ENCODE peak calls at places on chromosome 3, in seven cellular contexts. I, X, O, U, V, S and A are unnamed samples.

GRCh38 chr3:126394179-126394976 is at the start of gene CFAP100:
- DNase-seq in X (peak), O (peak), U (no peak), I (peak), S (no peak), V (peak), A (peak)

GRCh38 chr3:187264051-187264450 is 27.5 kb downstream of the MASP1 start:
- DNase-seq in S (peak), X (no peak), I (no peak), U (peak), V (no peak), O (no peak), A (peak)

GRCh38 chr3:146496726-146497125 is 27.4 kb upstream of the PLSCR2 start:
- DNase-seq in V (no peak), X (no peak), U (no peak), S (no peak), I (no peak), O (no peak), A (no peak)

GRCh38 chr3:170867552-170867951 is 2.4 kb downstream of the RPL22L1 start:
- DNase-seq in I (no peak), V (no peak), S (no peak), O (no peak), X (no peak), U (no peak), A (no peak)

GRCh38 chr3:195113536-195113935 is 157.4 kb downstream of the XXYLT1 start:
- DNase-seq in U (no peak), X (peak), V (no peak), O (no peak), I (no peak), S (no peak), A (no peak)

GRCh38 chr3:11523793-11524160 is 119.9 kb downstream of the VGLL4 start:
- DNase-seq in X (peak), I (no peak), U (no peak), O (peak), S (no peak), V (no peak), A (no peak)

GRCh38 chr3:58065700-58066167 is 57.5 kb downstream of the FLNB start:
- DNase-seq in X (no peak), S (no peak), V (no peak), O (no peak), I (no peak), U (no peak), A (peak)

GRCh38 chr3:53377794-53378193 is 30.5 kb upstream of the DCP1A start:
- DNase-seq in U (no peak), V (peak), O (no peak), I (no peak), S (no peak), X (no peak), A (no peak)

GRCh38 chr3:174532776-174533175 is 326.4 kb upstream of the NAALADL2 start:
- DNase-seq in I (no peak), O (no peak), V (peak), U (no peak), S (no peak), X (no peak), A (no peak)

GRCh38 chr3:46846624-46847542 is 16.4 kb downstream of the MYL3 start:
- DNase-seq in S (no peak), V (no peak), O (no peak), U (no peak), I (no peak), X (peak), A (no peak)

GRCh38 chr3:72449551-72449950 is 398.7 kb downstream of the SHQ1 start:
- DNase-seq in V (no peak), I (no peak), U (no peak), O (no peak), X (no peak), S (no peak), A (peak)

GRCh38 chr3:33318709-33319380 is 41.6 kb downstream of the FBXL2 start:
- DNase-seq in I (no peak), X (no peak), S (no peak), V (peak), U (no peak), O (no peak), A (peak)

GRCh38 chr3:197749315-197749600 is 425 bp upstream of the FYTTD1 start:
- DNase-seq in O (no peak), V (peak), X (no peak), U (no peak), S (no peak), I (no peak), A (peak)

GRCh38 chr3:176939022-176939817 is 258.1 kb downstream of the TBL1XR1 start:
- DNase-seq in V (peak), X (no peak), S (peak), O (peak), U (peak), I (peak), A (peak)

GRCh38 chr3:23450051-23450450 is 246.9 kb downstream of the UBE2E2 start:
- DNase-seq in O (no peak), V (no peak), I (no peak), X (no peak), U (no peak), S (no peak), A (no peak)

GRCh38 chr3:188006726-188007393 is 147.1 kb upstream of the LPP start:
- DNase-seq in V (no peak), S (no peak), X (no peak), I (no peak), O (peak), U (no peak), A (no peak)

GRCh38 chr3:61454806-61455205 is 106.6 kb upstream of the PTPRG start:
- DNase-seq in U (peak), S (no peak), I (no peak), X (no peak), V (no peak), O (no peak), A (no peak)

GRCh38 chr3:129556890-129557736 is 14.1 kb downstream of the H1-8 start:
- DNase-seq in S (peak), U (no peak), X (no peak), V (no peak), O (no peak), I (no peak), A (no peak)

GRCh38 chr3:129065727-129066087 is 5.1 kb downstream of the GP9 start:
- DNase-seq in U (no peak), I (no peak), O (no peak), S (no peak), V (no peak), X (no peak), A (no peak)

GRCh38 chr3:114067804-114068203 is 11.3 kb downstream of the QTRT2 start:
- DNase-seq in U (no peak), O (no peak), S (no peak), X (no peak), I (no peak), V (no peak), A (no peak)

GRCh38 chr3:31404871-31405270 is 127.9 kb upstream of the STT3B start:
- DNase-seq in I (no peak), V (no peak), S (no peak), U (no peak), O (no peak), X (no peak), A (no peak)

GRCh38 chr3:82509951-82510603 is 748.6 kb upstream of the GBE1 start:
- DNase-seq in I (no peak), S (no peak), V (no peak), O (no peak), U (no peak), X (no peak), A (no peak)

GRCh38 chr3:164620423-164620822 is 457.9 kb downstream of the SI start:
- DNase-seq in X (no peak), U (no peak), O (no peak), V (no peak), I (no peak), S (no peak), A (no peak)

GRCh38 chr3:182509312-182509711 is 284.0 kb upstream of the ATP11B start:
- DNase-seq in V (no peak), X (no peak), S (no peak), U (no peak), I (no peak), O (no peak), A (no peak)

GRCh38 chr3:163490119-163490518 is 1588.2 kb downstream of the SI start:
- DNase-seq in U (no peak), O (no peak), S (no peak), V (peak), X (no peak), I (no peak), A (peak)

GRCh38 chr3:12569836-12570235 is 12.9 kb downstream of the MKRN2 start:
- DNase-seq in X (no peak), I (no peak), O (no peak), V (no peak), U (no peak), S (no peak), A (no peak)

GRCh38 chr3:148229107-148229506 is 468.6 kb upstream of the AGTR1 start:
- DNase-seq in U (no peak), X (no peak), O (no peak), I (no peak), S (no peak), V (no peak), A (peak)

GRCh38 chr3:138114431-138114918 is 933 bp downstream of the DZIP1L start:
- DNase-seq in V (peak), S (no peak), X (no peak), I (no peak), U (no peak), O (no peak), A (peak)

GRCh38 chr3:177448987-177449975 is 252.0 kb upstream of the TBL1XR1 start:
- DNase-seq in I (no peak), O (no peak), V (no peak), S (peak), X (no peak), U (no peak), A (peak)

GRCh38 chr3:65557915-65558564 is 480.7 kb downstream of the MAGI1 start:
- DNase-seq in U (no peak), X (no peak), V (no peak), I (no peak), O (no peak), S (no peak), A (no peak)
- TF ChIP-seq CTCF in U (no peak), X (no peak), V (no peak), I (no peak), O (no peak), S (no peak), A (no peak)

GRCh38 chr3:159926573-159926972 is 62.1 kb upstream of the IL12A start:
- DNase-seq in I (no peak), X (no peak), V (no peak), U (no peak), S (no peak), O (no peak), A (no peak)

GRCh38 chr3:159928071-159928491 is 60.6 kb upstream of the IL12A start:
- DNase-seq in I (no peak), S (no peak), V (no peak), U (no peak), O (no peak), X (no peak), A (peak)

GRCh38 chr3:159929894-159930235 is 58.8 kb upstream of the IL12A start:
- DNase-seq in S (no peak), U (no peak), I (no peak), O (no peak), X (no peak), V (no peak), A (no peak)

GRCh38 chr3:159928692-159929091 is 59.9 kb upstream of the IL12A start:
- DNase-seq in U (peak), S (peak), O (no peak), V (no peak), X (no peak), I (no peak), A (peak)

GRCh38 chr3:159929181-159929893 is 59.3 kb upstream of the IL12A start:
- DNase-seq in X (no peak), I (no peak), O (peak), V (peak), U (peak), S (peak), A (peak)
- TF ChIP-seq CTCF in X (no peak), I (peak), O (peak), V (peak), U (peak), S (peak), A (peak)

GRCh38 chr3:189049458-189050231 is 122.1 kb upstream of the TPRG1 start:
- DNase-seq in I (no peak), S (no peak), O (no peak), V (peak), U (no peak), X (no peak), A (no peak)
- TF ChIP-seq CTCF in I (no peak), S (no peak), O (no peak), V (peak), U (no peak), X (no peak), A (peak)

GRCh38 chr3:56919137-56919796 is 117.5 kb upstream of the ARHGEF3 start:
- DNase-seq in S (no peak), O (no peak), X (no peak), U (no peak), V (no peak), I (no peak), A (no peak)
- TF ChIP-seq CTCF in S (no peak), O (no peak), X (no peak), U (no peak), V (peak), I (no peak), A (peak)

DNA sequence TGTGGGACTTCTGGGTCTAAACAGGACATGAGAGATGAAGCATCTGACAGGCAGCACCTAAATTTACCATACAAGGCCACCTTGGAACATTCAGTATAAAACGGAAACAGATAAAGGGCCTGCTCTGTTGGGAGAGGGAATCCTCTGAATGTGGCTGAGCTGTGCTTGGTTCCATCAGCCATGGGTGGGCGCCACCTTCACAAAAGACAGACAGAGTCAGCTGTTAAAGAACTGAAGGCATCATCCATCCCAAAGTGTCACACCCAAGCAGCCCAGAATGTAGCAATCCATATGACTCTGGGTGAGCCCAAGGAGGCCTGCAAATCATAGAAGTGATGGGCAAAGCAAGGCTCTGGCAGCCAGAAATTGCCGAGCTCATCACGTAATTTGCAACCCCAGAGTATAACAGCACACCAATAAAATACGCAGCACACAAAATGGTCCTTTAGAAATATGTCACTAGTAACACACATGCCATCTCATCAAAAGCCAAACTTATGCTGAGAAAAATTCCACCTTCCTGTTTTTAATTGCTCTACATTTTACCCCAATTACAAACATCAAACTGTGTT is 24.8 kb upstream of the RBP1 start:
- DNase-seq in X (no peak), V (peak), I (no peak), U (no peak), S (no peak), O (no peak), A (peak)
- TF ChIP-seq CTCF in X (no peak), V (peak), I (peak), U (no peak), S (peak), O (peak), A (peak)

GRCh38 chr3:52052831-52053306 is 3.5 kb downstream of the DUSP7 start:
- DNase-seq in X (peak), V (peak), U (peak), I (no peak), O (peak), S (no peak), A (peak)
- TF ChIP-seq CTCF in X (no peak), V (peak), U (peak), I (no peak), O (peak), S (peak), A (peak)